ENCODE peak calls at places on chromosomes 7 and 10, in ten cellular contexts. R is choroid plexus epithelial cell; Z is omental fat pad; A is neural crest cell; C is stimulated activated CD4-positive, alpha-beta T cell treated with anti-CD3 and anti-CD28 coated beads, Interleukin-4, amount 100 ng/mL, for 24 hours; M is RPMI7951; T is frontal cortex; D is left colon; H is small intestine; V is Right ventricle myocardium superior. N is an unnamed sample.

GRCh38 chr7:344608-344994 is 54.6 kb downstream of the FOXL3 start:
- DNase-seq in A (no peak), C (no peak), V (no peak), D (no peak), M (no peak), Z (no peak), R (no peak), T (no peak), H (no peak), N (no peak)

GRCh38 chr7:5470721-5471311 is 47.2 kb upstream of the TNRC18 start:
- DNase-seq in M (no peak), V (peak; percentile 79), T (no peak), C (no peak), Z (no peak), D (no peak), A (no peak), R (no peak), H (no peak), N (no peak)

GRCh38 chr7:26857534-26858228 is 6.7 kb downstream of the SKAP2 start:
- DNase-seq in M (peak; percentile 75), H (no peak), Z (no peak), T (no peak), D (peak; percentile 59), R (peak; percentile 7), C (no peak), V (no peak), A (no peak), N (peak; percentile 42)

GRCh38 chr10:129495697-129496096 is 28.7 kb downstream of the MGMT start:
- DNase-seq in A (no peak), V (no peak), H (no peak), R (no peak), C (no peak), D (no peak), M (no peak), Z (no peak), T (no peak), N (no peak)

GRCh38 chr10:31456463-31456862 is 137.4 kb downstream of the ZEB1 start:
- DNase-seq in Z (no peak), T (no peak), H (no peak), C (no peak), D (no peak), A (no peak), M (peak; percentile 21), R (peak; percentile 32), V (no peak), N (no peak)

GRCh38 chr10:130179640-130180039 is 43.4 kb downstream of the GLRX3 start:
- DNase-seq in A (no peak), R (peak; percentile 92), D (no peak), M (peak; percentile 35), H (peak; percentile 47), V (no peak), T (peak; percentile 41), Z (no peak), C (peak; percentile 43), N (peak; percentile 63)

GRCh38 chr10:91682912-91683311 is 50.0 kb upstream of the PPP1R3C start:
- DNase-seq in M (no peak), H (no peak), D (no peak), V (no peak), Z (no peak), C (no peak), T (no peak), R (no peak), A (no peak), N (no peak)

GRCh38 chr7:7495171-7495570 is 40.5 kb downstream of the COL28A1 start:
- DNase-seq in R (no peak), C (no peak), Z (no peak), V (no peak), T (no peak), M (no peak), A (no peak), H (no peak), D (no peak), N (no peak)

GRCh38 chr10:14652067-14652466 is 122.6 kb downstream of the FAM107B start:
- DNase-seq in C (no peak), H (no peak), Z (no peak), V (no peak), T (no peak), R (peak; percentile 36), D (no peak), M (peak; percentile 24), A (no peak), N (no peak)

GRCh38 chr10:84088626-84089025 is 50.7 kb upstream of the GHITM start:
- DNase-seq in V (no peak), R (no peak), T (no peak), D (no peak), H (no peak), Z (no peak), A (no peak), M (no peak), C (no peak), N (no peak)

GRCh38 chr7:145978769-145979168 is 137.8 kb upstream of the CNTNAP2 start:
- DNase-seq in R (no peak), A (no peak), T (no peak), C (no peak), H (no peak), Z (no peak), M (peak; percentile 1), D (no peak), V (no peak), N (no peak)

GRCh38 chr7:120060283-120060682 is 212.7 kb upstream of the KCND2 start:
- DNase-seq in A (no peak), Z (no peak), T (no peak), C (no peak), M (peak; percentile 65), D (no peak), R (peak; percentile 62), V (no peak), H (no peak), N (no peak)

GRCh38 chr10:80599424-80599847 is 61.7 kb downstream of the SH2D4B start:
- DNase-seq in A (peak; percentile 55), Z (no peak), C (peak; percentile 6), H (peak; percentile 28), T (peak; percentile 46), D (peak; percentile 35), R (peak; percentile 69), M (peak; percentile 53), V (peak; percentile 64), N (peak; percentile 69)

GRCh38 chr10:60291354-60291930 is 98.2 kb downstream of the ANK3 start:
- DNase-seq in D (no peak), T (no peak), C (no peak), M (no peak), H (no peak), V (no peak), R (peak; percentile 75), Z (no peak), A (no peak), N (no peak)

GRCh38 chr10:27359792-27360320 is 119.3 kb upstream of the ACBD5 start:
- DNase-seq in M (no peak), R (no peak), V (no peak), T (no peak), A (no peak), H (no peak), Z (no peak), C (no peak), D (no peak), N (no peak)

GRCh38 chr10:6346621-6347020 is 143.9 kb downstream of the PFKFB3 start:
- DNase-seq in H (no peak), A (no peak), V (no peak), R (no peak), Z (no peak), D (no peak), M (peak; percentile 72), T (no peak), C (no peak), N (no peak)

GRCh38 chr10:43389867-43390266 is 18.4 kb downstream of the FXYD4 start:
- DNase-seq in H (no peak), T (no peak), R (no peak), D (no peak), A (no peak), V (no peak), Z (no peak), M (no peak), C (no peak), N (no peak)

GRCh38 chr7:98458090-98458875 is 57.4 kb upstream of the BAIAP2L1 start:
- DNase-seq in H (no peak), V (no peak), M (peak; percentile 19), Z (no peak), T (no peak), A (no peak), R (no peak), D (no peak), C (no peak), N (no peak)

GRCh38 chr10:34758447-34758996 is 56.6 kb downstream of the PARD3 start:
- DNase-seq in M (peak; percentile 98), C (no peak), R (peak; percentile 60), H (peak; percentile 77), Z (no peak), D (no peak), V (no peak), T (no peak), A (no peak), N (no peak)

GRCh38 chr10:47049056-47049851 is 138.0 kb downstream of the PTPN20 start:
- DNase-seq in H (no peak), A (no peak), C (no peak), M (no peak), D (no peak), Z (no peak), T (no peak), R (no peak), V (no peak), N (no peak)

GRCh38 chr7:90655566-90655965 is 59.4 kb downstream of the CDK14 start:
- DNase-seq in D (no peak), Z (no peak), T (no peak), R (peak; percentile 83), C (no peak), M (peak; percentile 81), A (no peak), V (no peak), H (no peak), N (no peak)

GRCh38 chr10:130137077-130137448 is 872 bp downstream of the GLRX3 start:
- DNase-seq in D (no peak), T (no peak), A (no peak), H (peak; percentile 25), M (peak; percentile 15), C (no peak), R (peak; percentile 55), Z (no peak), V (no peak), N (peak; percentile 10)

GRCh38 chr10:70272925-70273316 is 10.9 kb downstream of the NPFFR1 start:
- DNase-seq in V (no peak), T (no peak), C (peak; percentile 8), D (no peak), H (peak; percentile 68), A (no peak), R (peak; percentile 59), M (peak; percentile 28), Z (no peak), N (no peak)

GRCh38 chr7:41005381-41005901 is 697.4 kb downstream of the INHBA start:
- DNase-seq in M (peak; percentile 98), Z (no peak), T (no peak), H (no peak), D (no peak), R (peak; percentile 70), A (no peak), V (no peak), C (no peak), N (no peak)

GRCh38 chr7:45670717-45671116 is 96.5 kb downstream of the ADCY1 start:
- DNase-seq in M (no peak), R (no peak), T (no peak), A (no peak), D (no peak), Z (no peak), V (no peak), C (no peak), H (no peak), N (no peak)

GRCh38 chr7:6015917-6016652 is 7.0 kb downstream of the AIMP2 start:
- DNase-seq in D (peak; percentile 24), R (peak; percentile 98), T (no peak), V (peak; percentile 85), Z (peak; percentile 43), C (no peak), M (peak; percentile 25), A (no peak), H (peak; percentile 29), N (no peak)

GRCh38 chr10:74011762-74012161 is 13.8 kb downstream of the VCL start:
- DNase-seq in A (no peak), C (no peak), R (peak; percentile 95), M (peak; percentile 90), D (no peak), V (no peak), T (no peak), H (no peak), Z (no peak), N (no peak)

GRCh38 chr7:11193131-11193867 is 219.6 kb downstream of the PHF14 start:
- DNase-seq in T (no peak), Z (no peak), H (no peak), R (peak; percentile 37), D (no peak), C (no peak), V (no peak), M (peak; percentile 54), A (no peak), N (peak; percentile 12)